ENCODE peak calls at places on chromosomes 13 and 19, in nine cellular contexts. One of them, this sample, is unnamed.

GRCh38 chr13:112748947-112749346 is 59.1 kb downstream of the ATP11A start:
- DNase-seq in ELR: no peak
- DNase-seq in NCI-H1417 treated with DMSO at 0.1 percent for 48 hours: no peak
- DNase-seq in NCI-H2081: no peak
- DNase-seq in HEK293T: no peak
- DNase-seq in NT2/D1: no peak
- DNase-seq in brain microvascular endothelial cell: no peak
- DNase-seq in OCI-M1: no peak
- DNase-seq in mucosa of gallbladder: peak; percentile 59
- DNase-seq in this sample: peak; percentile 3

GRCh38 chr19:48735031-48735615 is 5.3 kb downstream of the RASIP1 start:
- DNase-seq in ELR: peak; percentile 73
- DNase-seq in NCI-H1417 treated with DMSO at 0.1 percent for 48 hours: no peak
- DNase-seq in NCI-H2081: no peak
- DNase-seq in HEK293T: no peak
- DNase-seq in NT2/D1: no peak
- DNase-seq in brain microvascular endothelial cell: no peak
- DNase-seq in OCI-M1: no peak
- DNase-seq in mucosa of gallbladder: no peak
- DNase-seq in this sample: no peak

GRCh38 chr13:23279321-23279720 is 98.5 kb downstream of the SGCG start:
- DNase-seq in ELR: no peak
- DNase-seq in NCI-H1417 treated with DMSO at 0.1 percent for 48 hours: no peak
- DNase-seq in NCI-H2081: no peak
- DNase-seq in HEK293T: no peak
- DNase-seq in NT2/D1: no peak
- DNase-seq in brain microvascular endothelial cell: no peak
- DNase-seq in OCI-M1: peak; percentile 20
- DNase-seq in mucosa of gallbladder: no peak
- DNase-seq in this sample: no peak

GRCh38 chr19:51135004-51135403 is 7.1 kb upstream of the SIGLEC7 start:
- DNase-seq in ELR: no peak
- DNase-seq in NCI-H1417 treated with DMSO at 0.1 percent for 48 hours: no peak
- DNase-seq in NCI-H2081: no peak
- DNase-seq in HEK293T: no peak
- DNase-seq in NT2/D1: no peak
- DNase-seq in brain microvascular endothelial cell: no peak
- DNase-seq in OCI-M1: no peak
- DNase-seq in mucosa of gallbladder: no peak
- DNase-seq in this sample: no peak

GRCh38 chr13:21583496-21583895 is 20.5 kb downstream of the MICU2 start:
- DNase-seq in ELR: peak; percentile 33
- DNase-seq in NCI-H1417 treated with DMSO at 0.1 percent for 48 hours: no peak
- DNase-seq in NCI-H2081: no peak
- DNase-seq in HEK293T: no peak
- DNase-seq in NT2/D1: peak; percentile 15
- DNase-seq in brain microvascular endothelial cell: peak; percentile 67
- DNase-seq in OCI-M1: no peak
- DNase-seq in mucosa of gallbladder: no peak
- DNase-seq in this sample: no peak

GRCh38 chr19:41641879-41642485 is 15.1 kb upstream of the CEACAM4 start:
- DNase-seq in ELR: peak; percentile 62
- DNase-seq in NCI-H1417 treated with DMSO at 0.1 percent for 48 hours: peak; percentile 1
- DNase-seq in NCI-H2081: peak; percentile 77
- DNase-seq in HEK293T: peak; percentile 76
- DNase-seq in NT2/D1: peak; percentile 6
- DNase-seq in brain microvascular endothelial cell: peak; percentile 64
- DNase-seq in OCI-M1: peak; percentile 76
- DNase-seq in mucosa of gallbladder: peak; percentile 78
- DNase-seq in this sample: peak; percentile 20

GRCh38 chr19:38685666-38686529 is 38.4 kb downstream of the ACTN4 start:
- DNase-seq in ELR: peak; percentile 65
- DNase-seq in NCI-H1417 treated with DMSO at 0.1 percent for 48 hours: no peak
- DNase-seq in NCI-H2081: no peak
- DNase-seq in HEK293T: peak; percentile 59
- DNase-seq in NT2/D1: no peak
- DNase-seq in brain microvascular endothelial cell: peak; percentile 70
- DNase-seq in OCI-M1: peak; percentile 76
- DNase-seq in mucosa of gallbladder: no peak
- DNase-seq in this sample: peak; percentile 65

GRCh38 chr19:3499738-3500428 is 591 bp downstream of the DOHH start:
- DNase-seq in ELR: peak; percentile 14
- DNase-seq in NCI-H1417 treated with DMSO at 0.1 percent for 48 hours: no peak
- DNase-seq in NCI-H2081: no peak
- DNase-seq in HEK293T: no peak
- DNase-seq in NT2/D1: no peak
- DNase-seq in brain microvascular endothelial cell: no peak
- DNase-seq in OCI-M1: no peak
- DNase-seq in mucosa of gallbladder: no peak
- DNase-seq in this sample: no peak

GRCh38 chr19:44641866-44642265 is 1.8 kb upstream of the PVR start:
- DNase-seq in ELR: no peak
- DNase-seq in NCI-H1417 treated with DMSO at 0.1 percent for 48 hours: no peak
- DNase-seq in NCI-H2081: no peak
- DNase-seq in HEK293T: no peak
- DNase-seq in NT2/D1: no peak
- DNase-seq in brain microvascular endothelial cell: no peak
- DNase-seq in OCI-M1: no peak
- DNase-seq in mucosa of gallbladder: no peak
- DNase-seq in this sample: no peak

GRCh38 chr19:1856698-1857603 is 6.4 kb downstream of the KLF16 start:
- DNase-seq in ELR: peak; percentile 96
- DNase-seq in NCI-H1417 treated with DMSO at 0.1 percent for 48 hours: no peak
- DNase-seq in NCI-H2081: no peak
- DNase-seq in HEK293T: no peak
- DNase-seq in NT2/D1: no peak
- DNase-seq in brain microvascular endothelial cell: peak; percentile 60
- DNase-seq in OCI-M1: peak; percentile 85
- DNase-seq in mucosa of gallbladder: peak; percentile 90
- DNase-seq in this sample: no peak

GRCh38 chr13:30907167-30907761 is 1.2 kb downstream of the MEDAG start:
- DNase-seq in ELR: peak; percentile 60
- DNase-seq in NCI-H1417 treated with DMSO at 0.1 percent for 48 hours: no peak
- DNase-seq in NCI-H2081: no peak
- DNase-seq in HEK293T: no peak
- DNase-seq in NT2/D1: no peak
- DNase-seq in brain microvascular endothelial cell: no peak
- DNase-seq in OCI-M1: peak; percentile 0
- DNase-seq in mucosa of gallbladder: no peak
- DNase-seq in this sample: no peak

GRCh38 chr13:47478985-47479384 is 522.1 kb downstream of the SUCLA2 start:
- DNase-seq in ELR: no peak
- DNase-seq in NCI-H1417 treated with DMSO at 0.1 percent for 48 hours: no peak
- DNase-seq in NCI-H2081: peak; percentile 37
- DNase-seq in HEK293T: no peak
- DNase-seq in NT2/D1: no peak
- DNase-seq in brain microvascular endothelial cell: no peak
- DNase-seq in OCI-M1: no peak
- DNase-seq in mucosa of gallbladder: no peak
- DNase-seq in this sample: no peak

GRCh38 chr19:32357720-32358119 is 12.3 kb downstream of the ZNF507 start:
- DNase-seq in ELR: peak; percentile 31
- DNase-seq in NCI-H1417 treated with DMSO at 0.1 percent for 48 hours: no peak
- DNase-seq in NCI-H2081: no peak
- DNase-seq in HEK293T: no peak
- DNase-seq in NT2/D1: no peak
- DNase-seq in brain microvascular endothelial cell: no peak
- DNase-seq in OCI-M1: no peak
- DNase-seq in mucosa of gallbladder: no peak
- DNase-seq in this sample: no peak

GRCh38 chr13:51230473-51231105 is 8.4 kb downstream of the FAM124A start:
- DNase-seq in ELR: no peak
- DNase-seq in NCI-H1417 treated with DMSO at 0.1 percent for 48 hours: no peak
- DNase-seq in NCI-H2081: no peak
- DNase-seq in HEK293T: no peak
- DNase-seq in NT2/D1: no peak
- DNase-seq in brain microvascular endothelial cell: peak; percentile 7
- DNase-seq in OCI-M1: peak; percentile 30
- DNase-seq in mucosa of gallbladder: peak; percentile 67
- DNase-seq in this sample: no peak

GRCh38 chr13:26378116-26378515 is 124.2 kb downstream of the CDK8 start:
- DNase-seq in ELR: no peak
- DNase-seq in NCI-H1417 treated with DMSO at 0.1 percent for 48 hours: no peak
- DNase-seq in NCI-H2081: no peak
- DNase-seq in HEK293T: no peak
- DNase-seq in NT2/D1: no peak
- DNase-seq in brain microvascular endothelial cell: no peak
- DNase-seq in OCI-M1: no peak
- DNase-seq in mucosa of gallbladder: no peak
- DNase-seq in this sample: no peak

GRCh38 chr13:113922412-113923118 is 51.3 kb downstream of the C13orf46 start:
- DNase-seq in ELR: no peak
- DNase-seq in NCI-H1417 treated with DMSO at 0.1 percent for 48 hours: no peak
- DNase-seq in NCI-H2081: no peak
- DNase-seq in HEK293T: no peak
- DNase-seq in NT2/D1: no peak
- DNase-seq in brain microvascular endothelial cell: no peak
- DNase-seq in OCI-M1: no peak
- DNase-seq in mucosa of gallbladder: no peak
- DNase-seq in this sample: no peak

GRCh38 chr19:17209126-17210036 is 5.8 kb upstream of the USE1 start:
- DNase-seq in ELR: peak; percentile 78
- DNase-seq in NCI-H1417 treated with DMSO at 0.1 percent for 48 hours: no peak
- DNase-seq in NCI-H2081: no peak
- DNase-seq in HEK293T: peak; percentile 99
- DNase-seq in NT2/D1: peak; percentile 89
- DNase-seq in brain microvascular endothelial cell: no peak
- DNase-seq in OCI-M1: peak; percentile 62
- DNase-seq in mucosa of gallbladder: no peak
- DNase-seq in this sample: no peak

GRCh38 chr19:18674616-18675015 is 8.9 kb upstream of the CRTC1 start:
- DNase-seq in ELR: peak; percentile 42
- DNase-seq in NCI-H1417 treated with DMSO at 0.1 percent for 48 hours: no peak
- DNase-seq in NCI-H2081: peak; percentile 17
- DNase-seq in HEK293T: no peak
- DNase-seq in NT2/D1: no peak
- DNase-seq in brain microvascular endothelial cell: no peak
- DNase-seq in OCI-M1: no peak
- DNase-seq in mucosa of gallbladder: no peak
- DNase-seq in this sample: no peak

GRCh38 chr13:67119481-67119883 is 110.7 kb downstream of the PCDH9 start:
- DNase-seq in ELR: peak; percentile 95
- DNase-seq in NCI-H1417 treated with DMSO at 0.1 percent for 48 hours: no peak
- DNase-seq in NCI-H2081: no peak
- DNase-seq in HEK293T: no peak
- DNase-seq in NT2/D1: no peak
- DNase-seq in brain microvascular endothelial cell: peak; percentile 93
- DNase-seq in OCI-M1: no peak
- DNase-seq in mucosa of gallbladder: no peak
- DNase-seq in this sample: peak; percentile 84

GRCh38 chr13:64446372-64446771 is 2783.8 kb downstream of the PCDH9 start:
- DNase-seq in ELR: peak; percentile 45
- DNase-seq in NCI-H1417 treated with DMSO at 0.1 percent for 48 hours: no peak
- DNase-seq in NCI-H2081: no peak
- DNase-seq in HEK293T: peak; percentile 68
- DNase-seq in NT2/D1: no peak
- DNase-seq in brain microvascular endothelial cell: peak; percentile 5
- DNase-seq in OCI-M1: peak; percentile 35
- DNase-seq in mucosa of gallbladder: no peak
- DNase-seq in this sample: no peak

GRCh38 chr13:78393286-78393685 is 210.1 kb downstream of the POU4F1 start:
- DNase-seq in ELR: no peak
- DNase-seq in NCI-H1417 treated with DMSO at 0.1 percent for 48 hours: no peak
- DNase-seq in NCI-H2081: no peak
- DNase-seq in HEK293T: no peak
- DNase-seq in NT2/D1: no peak
- DNase-seq in brain microvascular endothelial cell: no peak
- DNase-seq in OCI-M1: no peak
- DNase-seq in mucosa of gallbladder: no peak
- DNase-seq in this sample: no peak

GRCh38 chr19:52473655-52474350 is 20.4 kb downstream of the ZNF578 start:
- DNase-seq in ELR: peak; percentile 13
- DNase-seq in NCI-H1417 treated with DMSO at 0.1 percent for 48 hours: no peak
- DNase-seq in NCI-H2081: no peak
- DNase-seq in HEK293T: no peak
- DNase-seq in NT2/D1: no peak
- DNase-seq in brain microvascular endothelial cell: no peak
- DNase-seq in OCI-M1: peak; percentile 27
- DNase-seq in mucosa of gallbladder: no peak
- DNase-seq in this sample: no peak

GRCh38 chr13:34748078-34748477 is 194.0 kb upstream of the NBEA start:
- DNase-seq in ELR: no peak
- DNase-seq in NCI-H1417 treated with DMSO at 0.1 percent for 48 hours: no peak
- DNase-seq in NCI-H2081: peak; percentile 42
- DNase-seq in HEK293T: no peak
- DNase-seq in NT2/D1: no peak
- DNase-seq in brain microvascular endothelial cell: peak; percentile 13
- DNase-seq in OCI-M1: peak; percentile 14
- DNase-seq in mucosa of gallbladder: peak; percentile 80
- DNase-seq in this sample: no peak

GRCh38 chr13:24685314-24685713 is 5.1 kb downstream of the ATP12A start:
- DNase-seq in ELR: no peak
- DNase-seq in NCI-H1417 treated with DMSO at 0.1 percent for 48 hours: no peak
- DNase-seq in NCI-H2081: no peak
- DNase-seq in HEK293T: no peak
- DNase-seq in NT2/D1: no peak
- DNase-seq in brain microvascular endothelial cell: no peak
- DNase-seq in OCI-M1: no peak
- DNase-seq in mucosa of gallbladder: no peak
- DNase-seq in this sample: no peak

GRCh38 chr19:34041922-34042521 is 130.3 kb upstream of the LSM14A start:
- DNase-seq in ELR: peak; percentile 67
- DNase-seq in NCI-H1417 treated with DMSO at 0.1 percent for 48 hours: no peak
- DNase-seq in NCI-H2081: peak; percentile 9
- DNase-seq in HEK293T: peak; percentile 75
- DNase-seq in NT2/D1: peak; percentile 36
- DNase-seq in brain microvascular endothelial cell: peak; percentile 69
- DNase-seq in OCI-M1: peak; percentile 86
- DNase-seq in mucosa of gallbladder: peak; percentile 46
- DNase-seq in this sample: no peak

GRCh38 chr13:49502954-49503353 is 7.2 kb downstream of the PHF11 start:
- DNase-seq in ELR: peak; percentile 13
- DNase-seq in NCI-H1417 treated with DMSO at 0.1 percent for 48 hours: no peak
- DNase-seq in NCI-H2081: no peak
- DNase-seq in HEK293T: no peak
- DNase-seq in NT2/D1: no peak
- DNase-seq in brain microvascular endothelial cell: no peak
- DNase-seq in OCI-M1: no peak
- DNase-seq in mucosa of gallbladder: no peak
- DNase-seq in this sample: no peak

GRCh38 chr13:44132710-44133109 is 240.9 kb upstream of the SERP2 start:
- DNase-seq in ELR: peak; percentile 81
- DNase-seq in NCI-H1417 treated with DMSO at 0.1 percent for 48 hours: no peak
- DNase-seq in NCI-H2081: no peak
- DNase-seq in HEK293T: no peak
- DNase-seq in NT2/D1: no peak
- DNase-seq in brain microvascular endothelial cell: peak; percentile 56
- DNase-seq in OCI-M1: peak; percentile 45
- DNase-seq in mucosa of gallbladder: peak; percentile 65
- DNase-seq in this sample: no peak

GRCh38 chr19:2195361-2195760 is 31.6 kb downstream of the DOT1L start:
- DNase-seq in ELR: no peak
- DNase-seq in NCI-H1417 treated with DMSO at 0.1 percent for 48 hours: no peak
- DNase-seq in NCI-H2081: no peak
- DNase-seq in HEK293T: no peak
- DNase-seq in NT2/D1: no peak
- DNase-seq in brain microvascular endothelial cell: no peak
- DNase-seq in OCI-M1: no peak
- DNase-seq in mucosa of gallbladder: no peak
- DNase-seq in this sample: no peak

GRCh38 chr19:10363789-10364281 is 16.5 kb downstream of the TYK2 start:
- DNase-seq in ELR: peak; percentile 56
- DNase-seq in NCI-H1417 treated with DMSO at 0.1 percent for 48 hours: no peak
- DNase-seq in NCI-H2081: no peak
- DNase-seq in HEK293T: no peak
- DNase-seq in NT2/D1: no peak
- DNase-seq in brain microvascular endothelial cell: peak; percentile 14
- DNase-seq in OCI-M1: no peak
- DNase-seq in mucosa of gallbladder: no peak
- DNase-seq in this sample: no peak

GRCh38 chr13:111406636-111407035 is 86.2 kb downstream of the TEX29 start:
- DNase-seq in ELR: no peak
- DNase-seq in NCI-H1417 treated with DMSO at 0.1 percent for 48 hours: no peak
- DNase-seq in NCI-H2081: no peak
- DNase-seq in HEK293T: no peak
- DNase-seq in NT2/D1: no peak
- DNase-seq in brain microvascular endothelial cell: no peak
- DNase-seq in OCI-M1: no peak
- DNase-seq in mucosa of gallbladder: no peak
- DNase-seq in this sample: no peak

GRCh38 chr19:55838251-55838650 is 1.9 kb downstream of the NLRP4 start:
- DNase-seq in ELR: no peak
- DNase-seq in NCI-H1417 treated with DMSO at 0.1 percent for 48 hours: no peak
- DNase-seq in NCI-H2081: no peak
- DNase-seq in HEK293T: no peak
- DNase-seq in NT2/D1: no peak
- DNase-seq in brain microvascular endothelial cell: no peak
- DNase-seq in OCI-M1: no peak
- DNase-seq in mucosa of gallbladder: no peak
- DNase-seq in this sample: no peak